ENCODE peak calls at places on chromosome 4, in eight cellular contexts. H, E, R, J, I, Q, Y and M are unnamed samples.

GRCh38 chr4:154230723-154231122 is 260.9 kb downstream of the DCHS2 start:
- DNase-seq in H (no peak), E (no peak), R (no peak), J (no peak), I (no peak), Q (no peak), Y (no peak), M (no peak)

GRCh38 chr4:110163327-110164070 is 34.9 kb downstream of the ELOVL6 start:
- DNase-seq in H (no peak), E (peak), R (no peak), J (peak), I (no peak), Q (no peak), Y (no peak), M (no peak)

GRCh38 chr4:20895208-20895607 is 194.9 kb downstream of the PACRGL start:
- DNase-seq in H (no peak), E (no peak), R (no peak), J (no peak), I (no peak), Q (no peak), Y (no peak), M (no peak)

GRCh38 chr4:78121338-78121904 is 64.3 kb downstream of the FRAS1 start:
- DNase-seq in H (no peak), E (no peak), R (no peak), J (no peak), I (no peak), Q (no peak), Y (no peak), M (peak)

GRCh38 chr4:1907848-1908525 is 36.8 kb downstream of the NSD2 start:
- DNase-seq in H (no peak), E (no peak), R (no peak), J (no peak), I (no peak), Q (no peak), Y (no peak), M (no peak)

GRCh38 chr4:8368998-8369397 is 71.5 kb downstream of the ACOX3 start:
- DNase-seq in H (no peak), E (no peak), R (no peak), J (no peak), I (no peak), Q (no peak), Y (no peak), M (no peak)

GRCh38 chr4:7384003-7384928 is 50.5 kb downstream of the PSAPL1 start:
- DNase-seq in H (no peak), E (no peak), R (no peak), J (no peak), I (no peak), Q (no peak), Y (peak), M (no peak)

GRCh38 chr4:71126719-71127118 is 133.3 kb downstream of the DCK start:
- DNase-seq in H (no peak), E (peak), R (no peak), J (peak), I (no peak), Q (peak), Y (no peak), M (no peak)